ENCODE peak calls at places on chromosomes 7 and 10, in five cellular contexts. One of them, this sample, is unnamed.

GRCh38 chr10:112835933-112836564 is 114.0 kb upstream of the TCF7L2 start:
- DNase-seq in IMR-90: no peak
- DNase-seq in H9: no peak
- DNase-seq in H1: no peak
- DNase-seq in neuronal stem cell: no peak
- DNase-seq in this sample: no peak

GRCh38 chr10:106636781-106637491 is 527.6 kb downstream of the SORCS1 start:
- DNase-seq in IMR-90: no peak
- DNase-seq in H9: no peak
- DNase-seq in H1: no peak
- DNase-seq in neuronal stem cell: no peak
- DNase-seq in this sample: no peak

GRCh38 chr7:157309990-157310668 is 26.7 kb upstream of the DNAJB6 start:
- DNase-seq in IMR-90: peak; percentile 96
- DNase-seq in H9: peak; percentile 91
- DNase-seq in H1: peak; percentile 71
- DNase-seq in neuronal stem cell: no peak
- DNase-seq in this sample: peak; percentile 89

GRCh38 chr7:135321556-135321955 is 87.9 kb downstream of the STRA8 start:
- DNase-seq in IMR-90: peak; percentile 17
- DNase-seq in H9: no peak
- DNase-seq in H1: no peak
- DNase-seq in neuronal stem cell: no peak
- DNase-seq in this sample: peak; percentile 28

GRCh38 chr7:92698237-92698841 is 108.1 kb upstream of the FAM133B start:
- DNase-seq in IMR-90: peak; percentile 92
- DNase-seq in H9: no peak
- DNase-seq in H1: no peak
- DNase-seq in neuronal stem cell: peak; percentile 12
- DNase-seq in this sample: peak; percentile 90

GRCh38 chr7:727806-728460 is 852 bp upstream of the PRKAR1B start:
- DNase-seq in IMR-90: peak; percentile 38
- DNase-seq in H9: no peak
- DNase-seq in H1: no peak
- DNase-seq in neuronal stem cell: no peak
- DNase-seq in this sample: peak; percentile 37

GRCh38 chr7:47241112-47242065 is 340.5 kb downstream of the TNS3 start:
- DNase-seq in IMR-90: no peak
- DNase-seq in H9: no peak
- DNase-seq in H1: no peak
- DNase-seq in neuronal stem cell: no peak
- DNase-seq in this sample: peak; percentile 61

GRCh38 chr7:150851497-150852370 is 583 bp upstream of the AOC1 start:
- DNase-seq in IMR-90: no peak
- DNase-seq in H9: peak; percentile 10
- DNase-seq in H1: peak; percentile 28
- DNase-seq in neuronal stem cell: no peak
- DNase-seq in this sample: no peak

GRCh38 chr7:72494807-72495206 is 82.7 kb upstream of the CALN1 start:
- DNase-seq in IMR-90: no peak
- DNase-seq in H9: no peak
- DNase-seq in H1: no peak
- DNase-seq in neuronal stem cell: no peak
- DNase-seq in this sample: no peak

GRCh38 chr7:5426226-5426475 is 2.5 kb upstream of the TNRC18 start:
- DNase-seq in IMR-90: peak; percentile 66
- DNase-seq in H9: no peak
- DNase-seq in H1: no peak
- DNase-seq in neuronal stem cell: no peak
- DNase-seq in this sample: peak; percentile 75

GRCh38 chr10:11434323-11434722 is 177.1 kb downstream of the USP6NL start:
- DNase-seq in IMR-90: no peak
- DNase-seq in H9: peak; percentile 41
- DNase-seq in H1: no peak
- DNase-seq in neuronal stem cell: no peak
- DNase-seq in this sample: no peak

GRCh38 chr7:93327006-93327633 is 95.0 kb downstream of the VPS50 start:
- DNase-seq in IMR-90: peak; percentile 90
- DNase-seq in H9: no peak
- DNase-seq in H1: no peak
- DNase-seq in neuronal stem cell: no peak
- DNase-seq in this sample: peak; percentile 89

GRCh38 chr7:43905209-43905946 is 1.0 kb downstream of the URGCP start:
- DNase-seq in IMR-90: no peak
- DNase-seq in H9: peak; percentile 72
- DNase-seq in H1: no peak
- DNase-seq in neuronal stem cell: no peak
- DNase-seq in this sample: peak; percentile 20

GRCh38 chr7:43904533-43905208 is 1.7 kb downstream of the URGCP start:
- DNase-seq in IMR-90: peak; percentile 48
- DNase-seq in H9: no peak
- DNase-seq in H1: no peak
- DNase-seq in neuronal stem cell: no peak
- DNase-seq in this sample: peak; percentile 47

GRCh38 chr7:43905954-43906326 is 456 bp downstream of the URGCP start:
- DNase-seq in IMR-90: peak; percentile 34
- DNase-seq in H9: peak; percentile 45
- DNase-seq in H1: peak; percentile 59
- DNase-seq in neuronal stem cell: no peak
- DNase-seq in this sample: peak; percentile 60

GRCh38 chr7:43902542-43903054 is 3.8 kb downstream of the URGCP start:
- DNase-seq in IMR-90: no peak
- DNase-seq in H9: no peak
- DNase-seq in H1: no peak
- DNase-seq in neuronal stem cell: no peak
- DNase-seq in this sample: no peak

GRCh38 chr7:43906327-43907010 is at the start of gene URGCP:
- DNase-seq in IMR-90: peak; percentile 20
- DNase-seq in H9: peak; percentile 68
- DNase-seq in H1: peak; percentile 71
- DNase-seq in neuronal stem cell: no peak
- DNase-seq in this sample: peak; percentile 38
- H2BK15ac ChIP-seq in IMR-90: peak within 1 kb of the TSS; percentile 4
- H2BK15ac ChIP-seq in H9: no peak within 1 kb of the TSS
- H2BK15ac ChIP-seq in H1: no peak within 1 kb of the TSS
- H2BK15ac ChIP-seq in neuronal stem cell: peak within 1 kb of the TSS; percentile 87
- H2BK15ac ChIP-seq in this sample: peak within 1 kb of the TSS; percentile 94

GRCh38 chr7:85673881-85674280 is 487.0 kb upstream of the SEMA3D start:
- DNase-seq in IMR-90: no peak
- DNase-seq in H9: no peak
- DNase-seq in H1: no peak
- DNase-seq in neuronal stem cell: no peak
- DNase-seq in this sample: no peak
- H3K14ac ChIP-seq in IMR-90: no peak overlapping the region
- H3K14ac ChIP-seq in H9: no peak overlapping the region
- H3K14ac ChIP-seq in H1: no peak overlapping the region
- H3K14ac ChIP-seq in neuronal stem cell: no peak overlapping the region
- H3K14ac ChIP-seq in this sample: no peak overlapping the region

GRCh38 chr10:3879073-3879472 is 94.1 kb upstream of the KLF6 start:
- DNase-seq in IMR-90: no peak
- DNase-seq in H9: no peak
- DNase-seq in H1: no peak
- DNase-seq in neuronal stem cell: no peak
- DNase-seq in this sample: no peak

GRCh38 chr10:3886191-3886590 is 101.2 kb upstream of the KLF6 start:
- DNase-seq in IMR-90: peak; percentile 61
- DNase-seq in H9: peak; percentile 70
- DNase-seq in H1: peak; percentile 63
- DNase-seq in neuronal stem cell: no peak
- DNase-seq in this sample: peak; percentile 84

GRCh38 chr10:3882855-3883254 is 97.8 kb upstream of the KLF6 start:
- DNase-seq in IMR-90: no peak
- DNase-seq in H9: no peak
- DNase-seq in H1: no peak
- DNase-seq in neuronal stem cell: no peak
- DNase-seq in this sample: no peak

GRCh38 chr10:3877092-3878000 is 92.3 kb upstream of the KLF6 start:
- DNase-seq in IMR-90: no peak
- DNase-seq in H9: no peak
- DNase-seq in H1: no peak
- DNase-seq in neuronal stem cell: no peak
- DNase-seq in this sample: no peak

GRCh38 chr10:3881622-3882021 is 96.6 kb upstream of the KLF6 start:
- DNase-seq in IMR-90: no peak
- DNase-seq in H9: no peak
- DNase-seq in H1: no peak
- DNase-seq in neuronal stem cell: no peak
- DNase-seq in this sample: no peak
- H2BK15ac ChIP-seq in IMR-90: no peak overlapping the region
- H2BK15ac ChIP-seq in H9: no peak overlapping the region
- H2BK15ac ChIP-seq in H1: no peak overlapping the region
- H2BK15ac ChIP-seq in neuronal stem cell: no peak overlapping the region
- H2BK15ac ChIP-seq in this sample: no peak overlapping the region

DNA sequence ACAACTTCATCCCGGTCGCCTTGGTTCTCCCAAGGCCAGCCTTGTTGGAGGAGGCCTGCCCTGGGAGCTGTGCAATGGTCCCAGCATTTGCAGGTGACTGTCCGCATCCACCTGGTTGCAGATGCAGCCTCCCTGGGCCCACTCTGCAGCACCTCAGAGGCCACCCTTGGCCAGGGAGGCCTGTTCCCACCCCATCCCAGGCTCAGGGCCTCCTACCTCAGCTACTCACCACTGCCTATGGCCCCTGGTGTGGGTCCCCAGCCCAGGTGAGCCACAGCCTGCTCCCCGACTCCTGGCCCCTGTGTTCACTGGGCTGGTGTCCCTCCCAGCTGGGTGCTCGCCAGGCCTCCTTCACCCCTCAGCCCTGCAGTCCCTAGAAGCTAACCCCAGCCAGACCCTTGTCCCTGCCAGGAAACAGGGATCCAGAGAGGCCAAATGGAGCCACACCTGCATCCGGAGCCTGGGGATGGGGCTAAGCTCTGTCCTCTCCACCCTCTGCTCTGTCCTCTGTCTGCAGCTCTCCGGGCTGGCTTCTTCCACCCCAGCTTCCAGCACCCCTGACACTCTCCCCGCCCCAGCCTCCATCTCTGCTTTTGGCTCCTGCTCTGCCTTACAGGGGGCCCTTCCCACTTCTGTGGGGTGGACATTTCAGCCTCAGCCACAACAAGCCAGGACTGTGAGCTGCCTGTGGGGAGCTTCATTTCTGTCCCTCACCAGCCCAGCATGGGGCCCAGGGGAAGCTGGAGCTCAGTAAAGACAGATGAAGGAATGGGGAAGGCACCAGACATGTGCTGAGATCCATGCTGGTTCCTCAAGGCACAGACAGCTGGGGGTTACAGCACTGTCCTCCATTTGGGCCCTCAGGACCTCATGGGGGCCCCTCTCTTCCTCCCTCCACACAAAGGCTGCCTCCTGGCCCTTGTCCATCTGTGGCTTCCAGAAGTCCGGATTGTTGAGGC is 35.6 kb upstream of the ANTXRL start:
- DNase-seq in IMR-90: no peak
- DNase-seq in H9: peak; percentile 17
- DNase-seq in H1: peak; percentile 45
- DNase-seq in neuronal stem cell: no peak
- DNase-seq in this sample: no peak
- H3K14ac ChIP-seq in IMR-90: no peak overlapping the region
- H3K14ac ChIP-seq in H9: peak overlapping the region; percentile 2
- H3K14ac ChIP-seq in H1: no peak overlapping the region
- H3K14ac ChIP-seq in neuronal stem cell: no peak overlapping the region
- H3K14ac ChIP-seq in this sample: no peak overlapping the region

DNA sequence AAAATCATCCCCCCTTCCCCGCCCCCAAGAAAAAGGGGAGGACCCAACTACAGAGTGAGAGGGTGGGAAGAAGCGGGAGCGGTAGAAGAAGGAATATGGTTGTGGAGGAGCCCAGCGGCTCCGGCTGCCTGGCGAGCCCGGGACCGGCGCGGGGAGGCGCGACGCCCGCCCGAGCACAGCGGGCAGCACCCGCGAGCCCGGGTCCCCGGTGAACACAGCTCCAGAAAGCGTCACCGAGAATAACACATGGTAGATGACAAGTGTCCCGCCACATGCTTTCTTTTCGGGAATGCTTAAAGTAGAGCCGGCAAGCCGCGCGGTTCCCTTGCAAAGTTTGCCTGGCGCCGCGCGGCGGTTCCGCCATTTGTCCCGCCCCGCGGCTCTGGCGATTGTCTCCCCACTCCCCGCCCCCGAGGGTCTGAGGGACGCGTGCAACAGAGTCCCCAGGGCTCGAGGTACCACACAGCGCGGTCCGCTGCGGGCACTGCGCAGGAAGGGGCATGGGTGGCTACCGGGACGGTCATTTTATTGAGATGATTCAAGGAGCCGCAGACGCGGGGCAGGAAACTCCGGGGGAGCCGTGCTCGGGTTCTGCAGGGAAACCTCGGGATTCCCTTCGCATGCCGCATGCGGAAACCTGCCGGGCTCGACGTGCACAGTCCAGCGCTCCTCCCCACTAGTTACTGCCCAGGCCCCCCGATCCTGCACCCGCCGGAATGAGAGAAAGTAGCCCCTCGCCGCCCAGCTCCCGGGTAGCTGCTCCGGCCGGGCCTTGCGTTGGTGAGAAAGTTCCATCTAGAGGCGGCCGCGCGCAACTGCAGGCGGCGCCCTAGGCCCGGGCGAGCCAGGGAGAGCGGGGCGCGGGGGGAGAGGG is 785 bp upstream of the GRM8 start:
- DNase-seq in IMR-90: peak; percentile 31
- DNase-seq in H9: peak; percentile 80
- DNase-seq in H1: peak; percentile 87
- DNase-seq in neuronal stem cell: peak; percentile 70
- DNase-seq in this sample: peak; percentile 63
- H2BK15ac ChIP-seq in IMR-90: no peak overlapping the region
- H2BK15ac ChIP-seq in H9: no peak overlapping the region
- H2BK15ac ChIP-seq in H1: no peak overlapping the region
- H2BK15ac ChIP-seq in neuronal stem cell: no peak overlapping the region
- H2BK15ac ChIP-seq in this sample: no peak overlapping the region

GRCh38 chr10:78307576-78307975 is 273.9 kb downstream of the RPS24 start:
- DNase-seq in IMR-90: no peak
- DNase-seq in H9: no peak
- DNase-seq in H1: peak; percentile 23
- DNase-seq in neuronal stem cell: no peak
- DNase-seq in this sample: no peak

GRCh38 chr10:78312197-78313046 is 278.8 kb downstream of the RPS24 start:
- DNase-seq in IMR-90: peak; percentile 40
- DNase-seq in H9: peak; percentile 14
- DNase-seq in H1: peak; percentile 20
- DNase-seq in neuronal stem cell: no peak
- DNase-seq in this sample: peak; percentile 88

GRCh38 chr10:78309536-78310237 is 276.0 kb downstream of the RPS24 start:
- DNase-seq in IMR-90: no peak
- DNase-seq in H9: no peak
- DNase-seq in H1: peak; percentile 22
- DNase-seq in neuronal stem cell: no peak
- DNase-seq in this sample: no peak

GRCh38 chr10:78313047-78313381 is 279.4 kb downstream of the RPS24 start:
- DNase-seq in IMR-90: no peak
- DNase-seq in H9: no peak
- DNase-seq in H1: no peak
- DNase-seq in neuronal stem cell: no peak
- DNase-seq in this sample: no peak

GRCh38 chr10:78310481-78311080 is 276.9 kb downstream of the RPS24 start:
- DNase-seq in IMR-90: no peak
- DNase-seq in H9: no peak
- DNase-seq in H1: peak; percentile 29
- DNase-seq in neuronal stem cell: no peak
- DNase-seq in this sample: no peak
- H3K14ac ChIP-seq in IMR-90: no peak overlapping the region
- H3K14ac ChIP-seq in H9: no peak overlapping the region
- H3K14ac ChIP-seq in H1: no peak overlapping the region
- H3K14ac ChIP-seq in neuronal stem cell: no peak overlapping the region
- H3K14ac ChIP-seq in this sample: no peak overlapping the region

This sample was measured in mesenchymal stem cell.